ENCODE peak calls at places on chromosomes 6 and 20, in six cellular contexts. A is SK-N-SH, S is HCT116, C is PC-3, Y is MM.1S, D is neural progenitor cell. F is an unnamed sample.

GRCh38 chr20:62452475-62453095 is 23.2 kb downstream of the GATA5 start:
- DNase-seq in D (no peak), Y (no peak), A (no peak), S (no peak), C (no peak), F (no peak)

GRCh38 chr6:34200340-34200971 is 36.2 kb upstream of the HMGA1 start:
- DNase-seq in C (peak; percentile 9), D (no peak), S (no peak), A (no peak), Y (no peak), F (no peak)

GRCh38 chr6:90811596-90812226 is 224.8 kb upstream of the MAP3K7 start:
- DNase-seq in C (no peak), Y (no peak), S (no peak), D (no peak), A (no peak), F (no peak)

GRCh38 chr6:148528292-148528691 is 185.7 kb downstream of the SASH1 start:
- DNase-seq in D (peak; percentile 42), Y (no peak), C (peak; percentile 4), A (no peak), S (no peak), F (peak; percentile 33)

GRCh38 chr20:35838213-35838612 is 66.4 kb downstream of the PHF20 start:
- DNase-seq in Y (no peak), D (no peak), C (no peak), A (no peak), S (no peak), F (no peak)

GRCh38 chr6:15551798-15552197 is 111.0 kb downstream of the DTNBP1 start:
- DNase-seq in S (no peak), A (peak; percentile 52), Y (no peak), D (peak; percentile 73), C (no peak), F (no peak)

GRCh38 chr6:167393731-167394130 is 68.8 kb downstream of the TTLL2 start:
- DNase-seq in Y (no peak), D (peak; percentile 0), C (no peak), A (no peak), S (no peak), F (no peak)

GRCh38 chr20:23622839-23623343 is 14.9 kb downstream of the CST3 start:
- DNase-seq in Y (no peak), D (no peak), A (no peak), C (peak; percentile 92), S (peak; percentile 60), F (peak; percentile 95)

GRCh38 chr6:11814819-11815218 is 36.2 kb upstream of the ADTRP start:
- DNase-seq in D (no peak), Y (no peak), A (no peak), C (no peak), S (no peak), F (no peak)

GRCh38 chr20:12976720-12977633 is 31.8 kb upstream of the SPTLC3 start:
- DNase-seq in Y (no peak), C (no peak), S (no peak), A (no peak), D (no peak), F (no peak)

GRCh38 chr20:37223053-37223452 is 38.6 kb downstream of the GHRH start:
- DNase-seq in A (no peak), D (no peak), S (no peak), Y (no peak), C (peak; percentile 15), F (peak; percentile 96)

GRCh38 chr6:296151-297122 is 4.2 kb downstream of the DUSP22 start:
- DNase-seq in D (no peak), Y (peak; percentile 60), S (no peak), C (no peak), A (no peak), F (peak; percentile 9)

GRCh38 chr6:149843051-149843633 is 21.0 kb downstream of the LRP11 start:
- DNase-seq in A (no peak), D (no peak), S (no peak), Y (no peak), C (no peak), F (no peak)

GRCh38 chr6:11537229-11538048 is at the start of gene TMEM170B:
- DNase-seq in A (peak; percentile 99), C (peak; percentile 81), S (peak; percentile 37), Y (peak; percentile 90), D (peak; percentile 96), F (peak; percentile 85)

GRCh38 chr20:50146732-50147662 is 6.5 kb downstream of the PEDS1 start:
- DNase-seq in Y (no peak), A (no peak), S (no peak), C (peak; percentile 89), D (peak; percentile 46), F (no peak)

GRCh38 chr6:142167472-142167871 is 20.4 kb downstream of the VTA1 start:
- DNase-seq in D (no peak), S (no peak), Y (no peak), C (no peak), A (no peak), F (no peak)

DNA sequence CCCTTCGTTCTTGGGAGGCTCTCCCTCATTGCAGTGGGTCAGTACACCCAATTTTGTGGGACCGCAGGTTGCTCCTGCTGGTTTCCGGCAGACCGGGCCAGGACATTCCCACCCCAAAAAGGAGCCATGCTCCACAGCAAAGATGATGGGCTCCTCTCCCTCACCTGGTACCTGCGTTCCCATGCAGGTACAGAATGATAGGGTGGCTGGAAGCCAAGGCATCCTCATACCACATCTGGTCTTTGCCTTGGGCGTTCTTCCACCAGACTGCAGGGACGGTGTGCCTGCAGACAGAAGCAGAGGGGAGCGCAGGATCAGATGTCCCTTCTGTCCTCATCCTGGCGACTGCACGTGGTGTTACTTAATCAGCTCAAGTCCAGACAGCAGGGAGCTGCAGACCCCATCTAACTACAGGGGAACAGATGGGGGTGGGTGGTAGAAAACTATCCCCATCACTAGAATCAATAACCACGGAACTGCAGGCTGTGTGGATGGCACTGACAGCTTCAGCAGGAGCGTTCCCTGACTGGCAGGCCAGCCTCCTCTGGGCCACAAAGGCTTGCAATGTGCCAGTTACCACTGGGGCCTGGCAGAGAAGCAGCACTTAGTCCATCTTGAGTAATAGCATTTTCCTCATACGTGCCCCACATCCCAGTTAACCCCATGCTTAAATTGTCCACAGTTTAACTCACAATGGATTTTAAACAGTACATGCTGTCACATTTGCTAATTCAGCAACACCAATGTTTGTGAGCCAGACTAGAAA is 70.4 kb downstream of the ABHD12 start:
- DNase-seq in C (no peak), D (no peak), Y (no peak), S (no peak), A (peak; percentile 70), F (no peak)
- H3K9ac ChIP-seq in C (no peak overlapping the region), D (no peak overlapping the region), Y (peak overlapping the region; percentile 71), S (no peak overlapping the region), A (no peak overlapping the region), F (no peak overlapping the region)

DNA sequence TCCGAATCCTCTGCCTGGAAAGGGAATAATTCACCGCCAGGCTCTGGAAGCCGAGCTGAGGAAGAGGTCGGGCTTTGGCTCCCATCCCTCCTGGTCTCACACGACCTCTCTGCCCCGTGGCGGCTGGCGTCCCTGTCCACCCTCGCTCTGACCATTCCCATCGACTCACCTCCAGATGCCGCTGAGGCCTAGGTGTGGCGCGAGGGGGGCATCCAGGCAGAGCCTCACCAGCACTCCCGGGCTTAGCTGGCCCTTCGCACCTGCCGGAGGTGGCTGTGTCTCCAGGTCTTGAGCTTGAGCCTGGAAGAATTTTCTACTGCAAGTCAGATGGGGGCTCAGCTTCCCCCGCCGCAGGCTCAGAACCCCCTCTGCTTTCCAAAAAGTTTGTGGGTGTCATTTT is 28.5 kb upstream of the SMOC2 start:
- DNase-seq in S (no peak), D (no peak), A (no peak), C (no peak), Y (no peak), F (no peak)
- H3K9me3 ChIP-seq in S (no peaks in the 10 kb centered on the region), D (no peaks in the 10 kb centered on the region), A (no peaks in the 10 kb centered on the region), C (no peaks in the 10 kb centered on the region), Y (no peaks in the 10 kb centered on the region), F (no peaks in the 10 kb centered on the region)

GRCh38 chr6:113082691-113083090 is 735.6 kb downstream of the RFPL4B start:
- DNase-seq in A (no peak), Y (peak; percentile 49), C (no peak), S (no peak), D (no peak), F (peak; percentile 24)
- TF ChIP-seq EZH2phosphoT487 in A (no peak), Y (no peak), C (no peak), S (no peak), D (no peak), F (no peak)

DNA sequence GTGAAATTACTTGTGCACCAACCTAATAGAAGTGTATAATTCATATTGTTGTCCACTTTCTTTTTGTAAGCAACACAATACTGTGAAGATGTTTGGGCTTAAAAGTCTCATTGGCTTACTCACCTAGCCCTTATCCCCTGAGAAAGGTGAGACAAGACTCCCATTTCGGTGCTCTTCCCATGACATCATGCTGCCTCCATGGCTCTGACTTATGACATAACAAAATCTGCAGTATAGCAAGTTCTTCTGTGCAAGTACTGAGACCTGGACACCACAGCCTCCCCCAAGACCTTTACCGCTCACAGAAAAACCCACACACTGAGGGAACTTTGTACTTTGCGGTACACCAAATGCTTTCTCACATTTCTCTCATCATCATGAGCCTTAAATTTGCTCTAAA is 50.5 kb downstream of the HAO1 start:
- DNase-seq in S (no peak), A (no peak), Y (no peak), C (no peak), D (no peak), F (no peak)
- H3K9ac ChIP-seq in S (no peak overlapping the region), A (no peak overlapping the region), Y (no peak overlapping the region), C (no peak overlapping the region), D (no peak overlapping the region), F (no peak overlapping the region)

GRCh38 chr6:76264466-76264865 is 192.0 kb upstream of the IMPG1 start:
- DNase-seq in D (no peak), C (peak; percentile 28), A (no peak), Y (no peak), S (no peak), F (peak; percentile 6)
- H3K9me3 ChIP-seq in D (peaks cover 4% of the 10 kb centered on the region), C (no peaks in the 10 kb centered on the region), A (no peaks in the 10 kb centered on the region), Y (no peaks in the 10 kb centered on the region), S (peaks cover 6% of the 10 kb centered on the region), F (no peaks in the 10 kb centered on the region)

GRCh38 chr20:6504826-6505225 is 262.7 kb upstream of the BMP2 start:
- DNase-seq in C (peak; percentile 37), A (no peak), D (no peak), Y (no peak), S (no peak), F (peak; percentile 2)
- TF ChIP-seq EZH2phosphoT487 in C (no peak), A (no peak), D (no peak), Y (no peak), S (no peak), F (no peak)

GRCh38 chr20:18287546-18287914 is 797 bp upstream of the ZNF133 start:
- DNase-seq in D (no peak), C (no peak), A (peak; percentile 34), S (no peak), Y (no peak), F (peak; percentile 51)

GRCh38 chr20:18284805-18285533 is 3.4 kb upstream of the ZNF133 start:
- DNase-seq in D (no peak), S (no peak), C (no peak), Y (no peak), A (no peak), F (peak; percentile 40)

GRCh38 chr20:18288748-18289705 is 700 bp downstream of the ZNF133 start:
- DNase-seq in A (peak; percentile 37), D (peak; percentile 31), S (no peak), Y (no peak), C (no peak), F (peak; percentile 66)

GRCh38 chr20:18287915-18288747 is at the start of gene ZNF133:
- DNase-seq in S (peak; percentile 90), C (peak; percentile 98), A (peak; percentile 93), Y (peak; percentile 98), D (peak; percentile 96), F (peak; percentile 96)
- H3K9ac ChIP-seq in S (peak within 1 kb of the TSS; percentile 68), C (peak within 1 kb of the TSS; percentile 86), A (peak within 1 kb of the TSS; percentile 88), Y (peak within 1 kb of the TSS; percentile 67), D (peak within 1 kb of the TSS; percentile 63), F (peak within 1 kb of the TSS; percentile 94)

F was measured in GM23248.